ENCODE peak calls at places on chromosomes 5 and 9, in six cellular contexts. Q is lower lobe of right lung, X is left ventricle myocardium inferior, G is kidney epithelial cell, F is mammary epithelial cell, C is AG10803. M is an unnamed sample.

GRCh38 chr5:149775785-149776184 is 45.7 kb downstream of the PPARGC1B start:
- DNase-seq in Q (no peak), X (no peak), G (no peak), F (peak), C (peak), M (peak)

GRCh38 chr5:1292846-1293415 is 1.9 kb downstream of the TERT start:
- DNase-seq in Q (no peak), X (no peak), G (no peak), F (no peak), C (no peak), M (no peak)

GRCh38 chr5:31328031-31328430 is 134.5 kb downstream of the CDH6 start:
- DNase-seq in Q (no peak), X (no peak), G (no peak), F (no peak), C (no peak), M (no peak)

GRCh38 chr5:24401767-24402166 is 243.0 kb downstream of the CDH10 start:
- DNase-seq in Q (no peak), X (no peak), G (peak), F (peak), C (no peak), M (no peak)

GRCh38 chr9:111598730-111599091 is 736 bp downstream of the PTGR1 start:
- DNase-seq in Q (peak), X (peak), G (no peak), F (peak), C (peak), M (no peak)

GRCh38 chr9:104860280-104860679 is 67.7 kb downstream of the ABCA1 start:
- DNase-seq in Q (no peak), X (no peak), G (no peak), F (no peak), C (peak), M (no peak)

GRCh38 chr5:146291421-146292074 is 47.1 kb upstream of the POU4F3 start:
- DNase-seq in Q (no peak), X (no peak), G (peak), F (peak), C (peak), M (peak)

GRCh38 chr9:103245369-103245768 is 250.2 kb downstream of the CYLC2 start:
- DNase-seq in Q (no peak), X (no peak), G (no peak), F (no peak), C (no peak), M (no peak)

GRCh38 chr5:15834596-15835245 is 334.7 kb downstream of the FBXL7 start:
- DNase-seq in Q (no peak), X (no peak), G (no peak), F (peak), C (peak), M (no peak)

GRCh38 chr5:118070041-118070440 is 918.3 kb downstream of the DTWD2 start:
- DNase-seq in Q (no peak), X (no peak), G (no peak), F (no peak), C (no peak), M (no peak)

GRCh38 chr5:150989695-150990094 is 30.7 kb upstream of the GPX3 start:
- DNase-seq in Q (no peak), X (no peak), G (no peak), F (no peak), C (no peak), M (peak)
- TF ChIP-seq CTCF in Q (no peak), X (peak), G (no peak), F (peak), C (no peak), M (peak)

GRCh38 chr9:93422987-93423386 is 28.5 kb upstream of the FAM120A start:
- DNase-seq in Q (no peak), X (no peak), G (no peak), F (no peak), C (no peak), M (no peak)

GRCh38 chr9:93431498-93432105 is 19.9 kb upstream of the FAM120A start:
- DNase-seq in Q (no peak), X (no peak), G (no peak), F (no peak), C (no peak), M (no peak)

GRCh38 chr9:93432964-93433363 is 18.5 kb upstream of the FAM120A start:
- DNase-seq in Q (no peak), X (no peak), G (no peak), F (no peak), C (no peak), M (no peak)

GRCh38 chr9:93427655-93428379 is 23.7 kb upstream of the FAM120A start:
- DNase-seq in Q (no peak), X (no peak), G (no peak), F (no peak), C (no peak), M (peak)
- TF ChIP-seq CTCF in Q (peak), X (peak), G (peak), F (no peak), C (no peak), M (no peak)

GRCh38 chr5:115487168-115487567 is 57.4 kb downstream of the FEM1C start:
- DNase-seq in Q (no peak), X (no peak), G (no peak), F (no peak), C (no peak), M (no peak)
- TF ChIP-seq CTCF in Q (no peak), X (no peak), G (no peak), F (no peak), C (no peak), M (no peak)

DNA sequence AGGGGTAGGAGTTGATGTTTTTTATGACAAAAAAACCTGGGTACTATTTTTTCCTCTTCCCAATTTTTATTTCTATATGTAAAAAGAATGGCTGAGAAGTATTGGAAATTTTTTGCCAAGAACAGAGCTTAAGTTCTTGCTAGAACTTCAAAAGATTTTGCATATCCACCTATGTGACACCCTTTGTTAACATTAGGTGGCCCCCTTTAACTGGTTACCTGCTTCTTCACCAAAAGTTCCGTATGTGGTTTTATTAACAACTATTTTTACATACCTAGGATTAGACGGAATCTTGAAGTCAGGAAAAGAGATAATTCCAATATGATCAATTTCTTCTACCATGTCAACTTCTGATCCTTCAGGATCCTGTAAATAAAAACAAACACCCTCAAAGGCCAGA is 15.5 kb downstream of the C5 start:
- DNase-seq in Q (no peak), X (no peak), G (no peak), F (no peak), C (no peak), M (no peak)
- TF ChIP-seq CTCF in Q (no peak), X (no peak), G (no peak), F (no peak), C (no peak), M (no peak)

DNA sequence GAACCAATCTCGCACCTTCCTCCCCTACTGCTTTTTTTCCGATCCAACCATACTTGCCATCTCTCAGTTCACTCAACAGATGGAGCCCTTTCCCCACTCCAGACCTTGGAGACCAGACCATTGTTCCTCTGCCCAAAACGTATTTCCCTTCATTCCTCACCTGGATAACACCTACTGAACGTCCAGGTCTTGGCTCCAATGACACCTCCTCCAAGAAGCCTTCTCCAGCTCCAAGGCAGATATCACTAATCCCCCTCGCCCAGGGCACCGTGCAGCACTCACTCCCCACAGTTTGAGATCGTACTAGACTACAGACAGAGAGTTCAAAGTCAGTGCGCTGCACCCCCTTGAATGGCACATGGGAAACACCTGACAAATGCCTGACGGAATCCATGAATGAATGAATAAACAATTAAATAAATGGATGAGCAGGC is 47.1 kb upstream of the AKNA start:
- DNase-seq in Q (no peak), X (no peak), G (no peak), F (peak), C (peak), M (no peak)
- TF ChIP-seq CTCF in Q (peak), X (peak), G (peak), F (peak), C (peak), M (no peak)

DNA sequence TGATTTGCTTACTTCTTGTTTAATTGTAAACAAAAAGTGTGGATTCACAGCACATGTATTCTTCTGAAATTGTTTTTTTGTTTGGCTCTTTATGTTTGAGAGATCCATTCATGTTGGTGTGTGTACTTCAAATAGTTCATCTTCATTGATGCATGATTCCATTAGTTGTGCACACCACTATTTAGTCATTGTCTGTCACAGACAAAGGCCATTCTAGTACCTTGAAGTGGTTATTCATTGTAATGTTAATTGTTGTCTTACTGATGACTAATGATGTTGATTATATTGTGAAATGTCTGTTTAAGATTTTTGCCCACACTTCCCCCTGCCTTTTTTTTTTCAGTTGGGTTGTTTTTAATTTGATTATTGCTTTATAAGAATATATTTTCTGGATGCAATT is 391.3 kb downstream of the DIRAS2 start:
- DNase-seq in Q (no peak), X (no peak), G (peak), F (no peak), C (no peak), M (no peak)
- TF ChIP-seq CTCF in Q (no peak), X (no peak), G (no peak), F (no peak), C (no peak), M (no peak)

GRCh38 chr5:138641547-138642298 is 66.5 kb upstream of the HSPA9 start:
- DNase-seq in Q (peak), X (peak), G (no peak), F (peak), C (peak), M (peak)

GRCh38 chr5:138640855-138641254 is 65.7 kb upstream of the HSPA9 start:
- DNase-seq in Q (no peak), X (no peak), G (no peak), F (peak), C (no peak), M (no peak)

GRCh38 chr5:138640138-138640537 is 64.9 kb upstream of the HSPA9 start:
- DNase-seq in Q (no peak), X (no peak), G (no peak), F (no peak), C (no peak), M (no peak)

GRCh38 chr5:138645778-138646575 is 70.8 kb upstream of the HSPA9 start:
- DNase-seq in Q (no peak), X (no peak), G (no peak), F (no peak), C (no peak), M (no peak)

GRCh38 chr5:138643040-138643791 is 68.0 kb upstream of the HSPA9 start:
- DNase-seq in Q (no peak), X (no peak), G (no peak), F (no peak), C (no peak), M (no peak)
- TF ChIP-seq CTCF in Q (no peak), X (no peak), G (peak), F (no peak), C (no peak), M (no peak)

DNA sequence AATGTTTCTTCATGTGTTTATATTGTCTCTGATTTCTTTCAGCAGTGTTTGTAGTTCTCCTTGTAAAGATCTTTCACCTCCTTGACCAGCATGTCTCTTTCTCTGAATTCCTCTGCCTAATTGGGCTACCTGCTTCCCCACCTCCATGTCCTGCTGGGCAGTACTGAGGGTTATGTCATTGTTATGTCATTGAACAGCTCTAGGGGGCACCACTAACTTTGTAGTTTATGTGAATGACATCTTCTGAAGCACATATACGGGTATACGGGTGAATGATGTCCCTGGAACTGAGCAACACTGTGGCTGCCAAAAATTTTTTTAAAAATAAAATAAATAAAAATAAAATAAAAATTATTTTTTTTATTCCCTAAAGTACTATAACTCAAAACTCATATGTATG is 16.9 kb upstream of the SNCAIP start:
- DNase-seq in Q (no peak), X (no peak), G (no peak), F (peak), C (no peak), M (no peak)
- TF ChIP-seq CTCF in Q (peak), X (peak), G (peak), F (peak), C (peak), M (no peak)

M was measured in activated CD8-positive, alpha-beta T cell treated with anti-CD3 and anti-CD28 coated beads for 36 hours.